ENCODE peak calls at places on chromosomes 2 and 18, in six cellular contexts. B is endodermal cell, V is tibial artery, H is fibroblast of lung, W is kidney, T is esophagus squamous epithelium. A is an unnamed sample.

GRCh38 chr2:179963626-179964025 is 43.5 kb downstream of the CWC22 start:
- DNase-seq in B (no peak), V (no peak), H (peak), W (no peak), T (no peak), A (no peak)

GRCh38 chr2:10668402-10669012 is 21.3 kb downstream of the NOL10 start:
- DNase-seq in B (no peak), V (no peak), H (peak), W (no peak), T (no peak), A (no peak)

GRCh38 chr18:293557-293956 is 25.7 kb upstream of the THOC1 start:
- DNase-seq in B (no peak), V (no peak), H (peak), W (no peak), T (no peak), A (no peak)

GRCh38 chr18:48638896-48639771 is 100.3 kb downstream of the CTIF start:
- DNase-seq in B (no peak), V (no peak), H (no peak), W (no peak), T (no peak), A (no peak)

GRCh38 chr18:12121175-12122095 is 27.8 kb downstream of the ANKRD62 start:
- DNase-seq in B (peak), V (no peak), H (no peak), W (no peak), T (no peak), A (no peak)

GRCh38 chr2:75224636-75225094 is 25.3 kb upstream of the TACR1 start:
- DNase-seq in B (no peak), V (no peak), H (no peak), W (no peak), T (no peak), A (no peak)

GRCh38 chr2:232325324-232326273 is 53.0 kb upstream of the ALPP start:
- DNase-seq in B (peak), V (peak), H (peak), W (peak), T (no peak), A (peak)

GRCh38 chr2:74959106-74959751 is 786 bp downstream of the POLE4 start:
- DNase-seq in B (no peak), V (no peak), H (no peak), W (peak), T (no peak), A (no peak)

GRCh38 chr2:234399451-234400246 is 97.2 kb downstream of the ARL4C start:
- DNase-seq in B (no peak), V (no peak), H (peak), W (no peak), T (no peak), A (no peak)

GRCh38 chr18:78733762-78734613 is 245.6 kb upstream of the SALL3 start:
- DNase-seq in B (peak), V (no peak), H (no peak), W (no peak), T (no peak), A (peak)

GRCh38 chr2:199716807-199717586 is 134.0 kb downstream of the FTCDNL1 start:
- DNase-seq in B (no peak), V (no peak), H (peak), W (no peak), T (no peak), A (no peak)

GRCh38 chr18:79523738-79524180 is 128.0 kb downstream of the NFATC1 start:
- DNase-seq in B (no peak), V (peak), H (no peak), W (peak), T (no peak), A (no peak)

GRCh38 chr2:225355788-225356187 is 43.7 kb upstream of the NYAP2 start:
- DNase-seq in B (no peak), V (no peak), H (no peak), W (no peak), T (no peak), A (no peak)

GRCh38 chr18:35241523-35241804 is 630 bp downstream of the ZNF397 start:
- DNase-seq in B (no peak), V (no peak), H (no peak), W (no peak), T (no peak), A (no peak)

GRCh38 chr18:58391113-58391892 is 237.6 kb downstream of the ALPK2 start:
- DNase-seq in B (peak), V (no peak), H (no peak), W (no peak), T (no peak), A (peak)

GRCh38 chr2:105144941-105145300 is 96.6 kb upstream of the GPR45 start:
- DNase-seq in B (no peak), V (no peak), H (no peak), W (no peak), T (no peak), A (no peak)

GRCh38 chr2:158509928-158510797 is 53.4 kb downstream of the PKP4 start:
- DNase-seq in B (no peak), V (no peak), H (peak), W (no peak), T (no peak), A (no peak)

GRCh38 chr2:161130354-161130753 is 29.9 kb upstream of the TANK start:
- DNase-seq in B (no peak), V (no peak), H (no peak), W (no peak), T (no peak), A (no peak)

GRCh38 chr2:120868366-120868765 is 132.7 kb downstream of the GLI2 start:
- DNase-seq in B (no peak), V (no peak), H (no peak), W (no peak), T (no peak), A (no peak)
- H3K4me3 ChIP-seq in B (no peak), V (peak), H (peak), W (peak), T (no peak), A (no peak)

GRCh38 chr2:117396161-117396560 is 418.3 kb upstream of the DDX18 start:
- DNase-seq in B (no peak), V (no peak), H (no peak), W (no peak), T (no peak), A (no peak)
- H3K27ac ChIP-seq in B (no peak), V (no peak), H (no peak), W (no peak), T (no peak), A (no peak)

GRCh38 chr18:61988100-61988499 is 95.3 kb upstream of the RNF152 start:
- DNase-seq in B (no peak), V (no peak), H (no peak), W (no peak), T (no peak), A (no peak)
- H3K4me3 ChIP-seq in B (no peak), V (no peak), H (no peak), W (no peak), T (no peak), A (no peak)

GRCh38 chr2:241638063-241638660 is 669 bp downstream of the ATG4B start:
- DNase-seq in B (no peak), V (no peak), H (no peak), W (no peak), T (no peak), A (no peak)
- H3K27ac ChIP-seq in B (no peak), V (peak), H (peak), W (no peak), T (peak), A (no peak)

A was measured in WERI-Rb-1.